ENCODE peak calls at places on chromosomes 1 and 21, in four cellular contexts. One of them, this sample, is unnamed.

GRCh38 chr1:27519341-27520258 is 29.6 kb upstream of the WASF2 start:
- DNase-seq in fibroblast of mammary gland: no peak
- DNase-seq in Peyer's patch: no peak
- DNase-seq in tibial artery: no peak
- DNase-seq in this sample: no peak

GRCh38 chr1:203867816-203868215 is 6.4 kb downstream of the SNRPE start:
- DNase-seq in fibroblast of mammary gland: no peak
- DNase-seq in Peyer's patch: no peak
- DNase-seq in tibial artery: no peak
- DNase-seq in this sample: no peak

GRCh38 chr1:54329337-54329954 is 76.7 kb downstream of the SSBP3 start:
- DNase-seq in fibroblast of mammary gland: no peak
- DNase-seq in Peyer's patch: no peak
- DNase-seq in tibial artery: no peak
- DNase-seq in this sample: no peak

GRCh38 chr1:172948457-172948856 is 102.3 kb downstream of the TNFSF18 start:
- DNase-seq in fibroblast of mammary gland: peak
- DNase-seq in Peyer's patch: no peak
- DNase-seq in tibial artery: no peak
- DNase-seq in this sample: peak

GRCh38 chr1:221166559-221167318 is 287.5 kb downstream of the HLX start:
- DNase-seq in fibroblast of mammary gland: no peak
- DNase-seq in Peyer's patch: peak
- DNase-seq in tibial artery: peak
- DNase-seq in this sample: no peak

GRCh38 chr21:31136891-31137290 is 98.6 kb upstream of the KRTAP19-8 start:
- DNase-seq in fibroblast of mammary gland: peak
- DNase-seq in Peyer's patch: no peak
- DNase-seq in tibial artery: no peak
- DNase-seq in this sample: no peak

GRCh38 chr1:164662462-164662861 is 103.5 kb downstream of the PBX1 start:
- DNase-seq in fibroblast of mammary gland: no peak
- DNase-seq in Peyer's patch: no peak
- DNase-seq in tibial artery: no peak
- DNase-seq in this sample: no peak

GRCh38 chr1:233679030-233679429 is 65.1 kb downstream of the KCNK1 start:
- DNase-seq in fibroblast of mammary gland: no peak
- DNase-seq in Peyer's patch: no peak
- DNase-seq in tibial artery: no peak
- DNase-seq in this sample: no peak

GRCh38 chr1:37020653-37021277 is 13.6 kb downstream of the GRIK3 start:
- DNase-seq in fibroblast of mammary gland: no peak
- DNase-seq in Peyer's patch: no peak
- DNase-seq in tibial artery: no peak
- DNase-seq in this sample: no peak

GRCh38 chr1:38046333-38046883 is at the start of gene POU3F1:
- DNase-seq in fibroblast of mammary gland: no peak
- DNase-seq in Peyer's patch: no peak
- DNase-seq in tibial artery: no peak
- DNase-seq in this sample: no peak

GRCh38 chr1:209805875-209806760 is at the start of gene IRF6:
- DNase-seq in fibroblast of mammary gland: peak
- DNase-seq in Peyer's patch: peak
- DNase-seq in tibial artery: peak
- DNase-seq in this sample: peak

GRCh38 chr1:16230744-16231143 is 6.2 kb downstream of the CPLANE2 start:
- DNase-seq in fibroblast of mammary gland: no peak
- DNase-seq in Peyer's patch: no peak
- DNase-seq in tibial artery: no peak
- DNase-seq in this sample: no peak

GRCh38 chr1:56542651-56543050 is 36.7 kb downstream of the PLPP3 start:
- DNase-seq in fibroblast of mammary gland: no peak
- DNase-seq in Peyer's patch: no peak
- DNase-seq in tibial artery: no peak
- DNase-seq in this sample: no peak

GRCh38 chr1:106435269-106435668 is 621.2 kb upstream of the PRMT6 start:
- DNase-seq in fibroblast of mammary gland: no peak
- DNase-seq in Peyer's patch: no peak
- DNase-seq in tibial artery: no peak
- DNase-seq in this sample: no peak

GRCh38 chr1:170162385-170163226 is 16.8 kb downstream of the NTMT2 start:
- DNase-seq in fibroblast of mammary gland: peak
- DNase-seq in Peyer's patch: no peak
- DNase-seq in tibial artery: peak
- DNase-seq in this sample: peak

GRCh38 chr1:214216031-214216430 is 64.9 kb upstream of the SMYD2 start:
- DNase-seq in fibroblast of mammary gland: no peak
- DNase-seq in Peyer's patch: no peak
- DNase-seq in tibial artery: no peak
- DNase-seq in this sample: no peak

GRCh38 chr1:155219592-155220031 is 11.1 kb downstream of the MTX1 start:
- DNase-seq in fibroblast of mammary gland: no peak
- DNase-seq in Peyer's patch: no peak
- DNase-seq in tibial artery: no peak
- DNase-seq in this sample: peak

GRCh38 chr1:27464926-27465325 is 25.0 kb downstream of the WASF2 start:
- DNase-seq in fibroblast of mammary gland: no peak
- DNase-seq in Peyer's patch: no peak
- DNase-seq in tibial artery: no peak
- DNase-seq in this sample: no peak

GRCh38 chr1:173223031-173223380 is 15.9 kb upstream of the TNFSF4 start:
- DNase-seq in fibroblast of mammary gland: no peak
- DNase-seq in Peyer's patch: no peak
- DNase-seq in tibial artery: no peak
- DNase-seq in this sample: no peak

GRCh38 chr1:198047913-198048312 is 108.9 kb upstream of the NEK7 start:
- DNase-seq in fibroblast of mammary gland: no peak
- DNase-seq in Peyer's patch: no peak
- DNase-seq in tibial artery: no peak
- DNase-seq in this sample: no peak

GRCh38 chr1:223775054-223775453 is 62.7 kb downstream of the CAPN2 start:
- DNase-seq in fibroblast of mammary gland: peak
- DNase-seq in Peyer's patch: no peak
- DNase-seq in tibial artery: no peak
- DNase-seq in this sample: no peak

GRCh38 chr1:58815680-58816071 is 31.8 kb upstream of the JUN start:
- DNase-seq in fibroblast of mammary gland: peak
- DNase-seq in Peyer's patch: peak
- DNase-seq in tibial artery: no peak
- DNase-seq in this sample: no peak

GRCh38 chr1:75134656-75134938 is 409 bp downstream of the LHX8 start:
- DNase-seq in fibroblast of mammary gland: no peak
- DNase-seq in Peyer's patch: no peak
- DNase-seq in tibial artery: no peak
- DNase-seq in this sample: no peak

GRCh38 chr1:166914111-166914510 is 38.0 kb upstream of the TADA1 start:
- DNase-seq in fibroblast of mammary gland: no peak
- DNase-seq in Peyer's patch: no peak
- DNase-seq in tibial artery: no peak
- DNase-seq in this sample: no peak

GRCh38 chr1:181083842-181084605 is 4.5 kb upstream of the IER5 start:
- DNase-seq in fibroblast of mammary gland: peak
- DNase-seq in Peyer's patch: peak
- DNase-seq in tibial artery: peak
- DNase-seq in this sample: peak

GRCh38 chr1:101907264-101907663 is 89.5 kb downstream of the OLFM3 start:
- DNase-seq in fibroblast of mammary gland: no peak
- DNase-seq in Peyer's patch: no peak
- DNase-seq in tibial artery: no peak
- DNase-seq in this sample: no peak

DNA sequence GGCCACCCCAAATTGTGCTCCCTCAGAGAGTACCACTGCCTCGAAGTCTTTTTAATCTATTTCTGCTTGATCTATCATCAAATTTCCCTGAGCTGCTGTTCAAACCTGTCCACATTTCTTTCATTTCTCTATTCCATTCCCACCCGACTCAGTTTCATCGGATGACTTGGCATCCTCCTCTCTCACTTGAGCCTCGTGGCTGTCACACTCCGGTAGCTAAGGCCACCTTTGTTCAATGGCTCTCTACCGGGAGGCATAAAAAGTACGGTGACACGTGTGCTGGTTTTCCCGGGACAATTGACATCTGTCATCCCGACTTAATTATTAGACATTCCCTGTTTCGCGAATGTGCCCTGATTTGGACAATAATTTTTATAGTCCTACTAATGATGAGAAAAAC is 22.6 kb downstream of the MIS18A start:
- DNase-seq in fibroblast of mammary gland: no peak
- DNase-seq in Peyer's patch: no peak
- DNase-seq in tibial artery: no peak
- DNase-seq in this sample: no peak
- H3K4me3 ChIP-seq in fibroblast of mammary gland: no peak
- H3K4me3 ChIP-seq in Peyer's patch: no peak
- H3K4me3 ChIP-seq in tibial artery: no peak
- H3K4me3 ChIP-seq in this sample: no peak

GRCh38 chr1:156705918-156706646 is 699 bp upstream of the CRABP2 start:
- DNase-seq in fibroblast of mammary gland: peak
- DNase-seq in Peyer's patch: peak
- DNase-seq in tibial artery: no peak
- DNase-seq in this sample: peak
- TF ChIP-seq CTCF in fibroblast of mammary gland: peak
- TF ChIP-seq CTCF in Peyer's patch: peak
- TF ChIP-seq CTCF in tibial artery: peak
- TF ChIP-seq CTCF in this sample: peak

GRCh38 chr1:150925080-150925479 is 1.1 kb upstream of the SETDB1 start:
- DNase-seq in fibroblast of mammary gland: no peak
- DNase-seq in Peyer's patch: peak
- DNase-seq in tibial artery: no peak
- DNase-seq in this sample: peak
- H3K4me3 ChIP-seq in fibroblast of mammary gland: no peak
- H3K4me3 ChIP-seq in Peyer's patch: no peak
- H3K4me3 ChIP-seq in tibial artery: peak
- H3K4me3 ChIP-seq in this sample: peak

GRCh38 chr21:29098156-29098555 is 24.7 kb upstream of the CCT8 start:
- DNase-seq in fibroblast of mammary gland: no peak
- DNase-seq in Peyer's patch: no peak
- DNase-seq in tibial artery: no peak
- DNase-seq in this sample: peak

GRCh38 chr21:29091032-29091431 is 17.6 kb upstream of the CCT8 start:
- DNase-seq in fibroblast of mammary gland: peak
- DNase-seq in Peyer's patch: no peak
- DNase-seq in tibial artery: no peak
- DNase-seq in this sample: peak

GRCh38 chr21:29095203-29095602 is 21.8 kb upstream of the CCT8 start:
- DNase-seq in fibroblast of mammary gland: no peak
- DNase-seq in Peyer's patch: no peak
- DNase-seq in tibial artery: no peak
- DNase-seq in this sample: no peak

GRCh38 chr21:29096619-29097018 is 23.2 kb upstream of the CCT8 start:
- DNase-seq in fibroblast of mammary gland: no peak
- DNase-seq in Peyer's patch: no peak
- DNase-seq in tibial artery: no peak
- DNase-seq in this sample: no peak

DNA sequence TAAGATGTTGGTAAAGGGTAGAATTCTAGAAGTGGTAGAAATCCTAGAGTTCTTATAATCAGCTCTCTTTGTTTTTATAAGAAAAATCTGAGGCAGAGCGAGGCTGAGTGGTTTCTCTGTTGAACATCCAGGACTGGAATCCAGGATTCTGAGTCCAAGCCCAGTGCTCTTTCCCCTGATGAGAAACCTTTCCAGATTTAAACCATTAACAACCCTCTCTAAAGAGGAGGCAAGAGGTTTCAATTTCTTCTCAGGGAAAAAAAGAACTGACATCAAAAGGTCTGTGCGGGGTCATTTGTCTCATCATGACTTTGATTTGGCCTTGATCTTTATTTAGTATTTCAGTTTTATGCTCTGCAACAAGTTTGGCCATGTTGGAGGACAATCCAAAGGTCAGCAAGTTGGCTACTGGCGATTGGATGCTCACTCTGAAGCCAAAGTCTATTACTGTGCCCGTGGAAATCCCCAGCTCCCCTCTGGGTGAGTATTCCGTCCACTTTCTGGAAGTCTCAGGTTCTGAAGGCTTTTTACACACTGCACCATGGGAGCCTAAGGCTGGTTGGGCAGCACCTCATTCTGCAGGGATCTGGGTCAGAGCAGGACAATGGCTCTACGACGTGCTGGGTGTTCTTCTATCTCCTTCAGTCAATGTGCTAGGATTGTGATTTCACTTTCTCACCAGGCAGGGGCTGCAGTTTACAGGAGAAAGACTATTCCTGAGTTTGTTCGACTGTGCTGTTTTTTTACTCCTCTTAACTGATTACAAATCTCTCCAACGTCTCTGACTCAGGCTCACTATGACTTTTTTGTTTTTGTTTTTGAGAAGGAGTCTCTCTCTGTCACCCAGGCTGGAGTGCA is 18.9 kb upstream of the CCT8 start:
- DNase-seq in fibroblast of mammary gland: peak
- DNase-seq in Peyer's patch: no peak
- DNase-seq in tibial artery: no peak
- DNase-seq in this sample: peak
- TF ChIP-seq CTCF in fibroblast of mammary gland: peak
- TF ChIP-seq CTCF in Peyer's patch: no peak
- TF ChIP-seq CTCF in tibial artery: no peak
- TF ChIP-seq CTCF in this sample: peak

GRCh38 chr21:36992671-36993070 is 13.8 kb upstream of the RIPPLY3 start:
- DNase-seq in fibroblast of mammary gland: no peak
- DNase-seq in Peyer's patch: no peak
- DNase-seq in tibial artery: no peak
- DNase-seq in this sample: no peak
- H3K4me3 ChIP-seq in fibroblast of mammary gland: no peak
- H3K4me3 ChIP-seq in Peyer's patch: no peak
- H3K4me3 ChIP-seq in tibial artery: no peak
- H3K4me3 ChIP-seq in this sample: no peak